ENCODE peak calls at places on chromosome 20, in nine cellular contexts. X is ascending aorta; Z is astrocyte of the spinal cord; V is K562; G is CD4-positive, alpha-beta T cell; Y is heart right ventricle; R is left ventricle myocardium inferior; J is fibroblast of lung; C is psoas muscle. F is an unnamed sample.

GRCh38 chr20:64051532-64052325 is 2.3 kb upstream of the SOX18 start:
- DNase-seq in X (no peak), Z (no peak), V (no peak), G (no peak), Y (peak; percentile 88), R (peak; percentile 77), J (no peak), C (peak; percentile 83), F (no peak)

GRCh38 chr20:35947489-35947888 is 6.8 kb downstream of the SCAND1 start:
- DNase-seq in X (no peak), Z (no peak), V (peak; percentile 26), G (no peak), Y (no peak), R (no peak), J (peak; percentile 10), C (no peak), F (no peak)

GRCh38 chr20:54133434-54134427 is 40.1 kb downstream of the CYP24A1 start:
- DNase-seq in X (no peak), Z (no peak), V (no peak), G (no peak), Y (no peak), R (no peak), J (peak; percentile 24), C (no peak), F (no peak)

GRCh38 chr20:38195521-38195920 is 30.5 kb upstream of the TGM2 start:
- DNase-seq in X (peak; percentile 52), Z (no peak), V (no peak), G (no peak), Y (no peak), R (no peak), J (no peak), C (no peak), F (no peak)

GRCh38 chr20:1033751-1034419 is 31.8 kb upstream of the RSPO4 start:
- DNase-seq in X (peak; percentile 39), Z (no peak), V (peak; percentile 34), G (no peak), Y (no peak), R (no peak), J (no peak), C (no peak), F (no peak)

GRCh38 chr20:50569864-50570836 is 60.0 kb downstream of the PTPN1 start:
- DNase-seq in X (peak; percentile 64), Z (peak; percentile 50), V (peak; percentile 75), G (peak; percentile 23), Y (no peak), R (no peak), J (peak; percentile 59), C (no peak), F (no peak)

GRCh38 chr20:61835301-61835700 is 230.4 kb downstream of the TAF4 start:
- DNase-seq in X (no peak), Z (no peak), V (no peak), G (no peak), Y (no peak), R (no peak), J (no peak), C (peak; percentile 15), F (no peak)

GRCh38 chr20:9514072-9514460 is 324 bp upstream of the LAMP5 start:
- DNase-seq in X (no peak), Z (no peak), V (no peak), G (no peak), Y (no peak), R (no peak), J (no peak), C (no peak), F (no peak)

GRCh38 chr20:8156603-8157079 is 24.6 kb downstream of the PLCB1 start:
- DNase-seq in X (no peak), Z (peak; percentile 57), V (no peak), G (no peak), Y (no peak), R (no peak), J (peak; percentile 52), C (no peak), F (no peak)

GRCh38 chr20:44017905-44018683 is 103.4 kb downstream of the TOX2 start:
- DNase-seq in X (peak; percentile 83), Z (peak; percentile 92), V (peak; percentile 8), G (no peak), Y (peak; percentile 26), R (no peak), J (peak; percentile 93), C (no peak), F (peak; percentile 48)

GRCh38 chr20:39356913-39357312 is 394.8 kb downstream of the DHX35 start:
- DNase-seq in X (no peak), Z (no peak), V (no peak), G (no peak), Y (no peak), R (no peak), J (no peak), C (no peak), F (no peak)

GRCh38 chr20:44166477-44166876 is 20.5 kb downstream of the JPH2 start:
- DNase-seq in X (peak; percentile 89), Z (peak; percentile 37), V (no peak), G (no peak), Y (peak; percentile 73), R (peak; percentile 48), J (no peak), C (peak; percentile 84), F (no peak)

GRCh38 chr20:12847862-12848261 is 160.9 kb upstream of the SPTLC3 start:
- DNase-seq in X (no peak), Z (peak; percentile 15), V (no peak), G (no peak), Y (no peak), R (no peak), J (no peak), C (no peak), F (no peak)

GRCh38 chr20:33472868-33473267 is 17.0 kb upstream of the CBFA2T2 start:
- DNase-seq in X (no peak), Z (no peak), V (no peak), G (no peak), Y (no peak), R (no peak), J (no peak), C (no peak), F (no peak)

GRCh38 chr20:17646209-17646717 is 35.8 kb downstream of the RRBP1 start:
- DNase-seq in X (no peak), Z (no peak), V (no peak), G (no peak), Y (no peak), R (no peak), J (peak; percentile 37), C (peak; percentile 34), F (no peak)

DNA sequence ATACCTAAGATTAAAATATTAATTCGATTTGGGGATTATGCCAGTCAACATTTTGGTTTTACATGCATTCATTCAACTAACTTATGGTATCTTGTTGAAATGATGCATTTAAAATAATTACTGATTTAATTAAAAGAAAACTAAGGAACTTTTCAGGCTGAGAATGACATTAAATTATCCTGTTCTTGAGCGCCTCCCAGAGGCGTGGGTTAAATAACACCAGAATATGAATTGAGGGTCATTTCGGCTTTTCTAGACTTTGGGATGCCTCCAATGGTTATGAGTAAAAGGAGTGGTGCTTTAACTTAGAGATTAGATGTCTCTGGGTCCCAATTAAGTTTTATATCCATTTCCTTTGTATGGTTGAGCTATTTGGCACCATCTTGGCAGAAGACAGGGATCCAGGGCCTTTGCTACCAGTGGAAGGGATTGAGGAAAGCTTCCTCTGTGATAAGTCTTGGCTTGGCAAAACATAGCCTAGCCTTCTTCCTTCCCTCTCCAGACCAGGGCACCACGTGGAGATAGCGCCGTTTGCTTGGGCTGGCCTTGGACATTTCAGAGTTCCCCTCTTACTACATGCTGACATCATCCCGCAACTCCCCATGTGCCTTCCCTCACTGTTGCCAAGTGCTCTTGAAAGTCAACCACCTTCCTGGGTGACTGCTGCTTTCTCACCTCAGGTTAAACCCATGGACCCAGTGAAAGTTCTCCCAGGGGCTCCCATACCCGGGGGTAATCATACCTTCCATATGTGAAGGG is 28.7 kb downstream of the GNAS start:
- DNase-seq in X (no peak), Z (no peak), V (peak; percentile 40), G (no peak), Y (no peak), R (no peak), J (no peak), C (no peak), F (no peak)
- TF ChIP-seq CTCF in X (no peak), Z (no peak), V (peak; percentile 61), G (peak; percentile 17), Y (no peak), R (no peak), J (no peak), C (no peak), F (no peak)

GRCh38 chr20:21767200-21767738 is 61.8 kb downstream of the PAX1 start:
- DNase-seq in X (no peak), Z (no peak), V (no peak), G (no peak), Y (no peak), R (no peak), J (no peak), C (no peak), F (no peak)

GRCh38 chr20:21767739-21768223 is 62.3 kb downstream of the PAX1 start:
- DNase-seq in X (no peak), Z (no peak), V (peak; percentile 32), G (no peak), Y (no peak), R (no peak), J (no peak), C (no peak), F (peak; percentile 76)
- TF ChIP-seq CTCF in X (no peak), Z (no peak), V (peak; percentile 48), G (no peak), Y (no peak), R (no peak), J (no peak), C (no peak), F (peak; percentile 55)

GRCh38 chr20:32018269-32019155 is 8.3 kb downstream of the CCM2L start:
- DNase-seq in X (no peak), Z (no peak), V (peak; percentile 71), G (peak; percentile 12), Y (peak; percentile 69), R (peak; percentile 58), J (no peak), C (no peak), F (peak; percentile 82)
- TF ChIP-seq CTCF in X (no peak), Z (no peak), V (peak; percentile 10), G (peak; percentile 11), Y (no peak), R (no peak), J (no peak), C (no peak), F (no peak)

GRCh38 chr20:6562111-6562510 is 205.4 kb upstream of the BMP2 start:
- DNase-seq in X (no peak), Z (peak; percentile 79), V (no peak), G (no peak), Y (no peak), R (no peak), J (peak; percentile 70), C (no peak), F (no peak)

GRCh38 chr20:6559791-6560190 is 207.7 kb upstream of the BMP2 start:
- DNase-seq in X (no peak), Z (no peak), V (no peak), G (no peak), Y (no peak), R (no peak), J (no peak), C (no peak), F (no peak)

GRCh38 chr20:6560978-6561377 is 206.5 kb upstream of the BMP2 start:
- DNase-seq in X (no peak), Z (no peak), V (no peak), G (no peak), Y (no peak), R (no peak), J (no peak), C (no peak), F (no peak)

DNA sequence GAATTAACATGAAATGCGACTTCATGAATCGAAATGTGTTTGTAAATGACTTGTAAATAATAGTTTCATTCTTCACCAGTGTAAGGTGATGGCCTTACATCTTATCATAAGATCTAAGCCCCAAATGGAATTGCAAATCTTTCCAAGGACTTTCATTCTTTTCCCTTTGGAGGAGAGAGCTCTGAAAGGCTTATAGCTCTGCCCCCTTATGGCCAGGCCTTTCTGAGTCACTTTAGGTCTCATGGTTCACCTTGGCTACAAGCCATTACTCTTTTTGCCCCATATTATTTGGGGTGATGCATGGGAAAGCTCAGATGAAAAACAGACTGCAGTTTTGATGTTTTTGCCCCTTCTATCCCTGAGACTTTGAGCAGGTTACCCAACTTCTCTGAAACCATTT is 209.1 kb upstream of the BMP2 start:
- DNase-seq in X (no peak), Z (no peak), V (no peak), G (no peak), Y (no peak), R (no peak), J (no peak), C (no peak), F (no peak)
- TF ChIP-seq CTCF in X (no peak), Z (peak; percentile 19), V (no peak), G (no peak), Y (no peak), R (no peak), J (no peak), C (no peak), F (no peak)